ENCODE peak calls at places on chromosomes 3 and 15, in nine cellular contexts. One of them, this sample, is unnamed.

GRCh38 chr3:131394400-131394799 is 12.8 kb downstream of the NUDT16 start:
- DNase-seq in astrocyte of the hippocampus: no peak
- DNase-seq in NCI-H2029 treated with DMSO at 0.1 percent for 48 hours: no peak
- DNase-seq in Right ventricle myocardium superior: no peak
- DNase-seq in retinal pigment epithelial cell: no peak
- DNase-seq in stimulated activated CD8-positive, alpha-beta memory T cell treated with anti-CD3 and anti-CD28 coated beads, Interleukin-4, amount 100 ng/mL, for 4 hours: no peak
- DNase-seq in left cardiac atrium: no peak
- DNase-seq in uterus: no peak
- DNase-seq in NCI-H1436 treated with DMSO at 0.1 percent for 48 hours: no peak
- DNase-seq in this sample: no peak

GRCh38 chr15:32870240-32871033 is 152.6 kb downstream of the GREM1 start:
- DNase-seq in retinal pigment epithelial cell: peak
- DNase-seq in NCI-H1436 treated with DMSO at 0.1 percent for 48 hours: no peak
- DNase-seq in stimulated activated CD8-positive, alpha-beta memory T cell treated with anti-CD3 and anti-CD28 coated beads, Interleukin-4, amount 100 ng/mL, for 4 hours: no peak
- DNase-seq in astrocyte of the hippocampus: peak
- DNase-seq in uterus: no peak
- DNase-seq in left cardiac atrium: no peak
- DNase-seq in Right ventricle myocardium superior: no peak
- DNase-seq in NCI-H2029 treated with DMSO at 0.1 percent for 48 hours: no peak
- DNase-seq in this sample: no peak

GRCh38 chr3:156776871-156777270 is 49.3 kb upstream of the LEKR1 start:
- DNase-seq in retinal pigment epithelial cell: no peak
- DNase-seq in Right ventricle myocardium superior: no peak
- DNase-seq in left cardiac atrium: no peak
- DNase-seq in NCI-H1436 treated with DMSO at 0.1 percent for 48 hours: no peak
- DNase-seq in uterus: no peak
- DNase-seq in stimulated activated CD8-positive, alpha-beta memory T cell treated with anti-CD3 and anti-CD28 coated beads, Interleukin-4, amount 100 ng/mL, for 4 hours: no peak
- DNase-seq in astrocyte of the hippocampus: no peak
- DNase-seq in NCI-H2029 treated with DMSO at 0.1 percent for 48 hours: no peak
- DNase-seq in this sample: no peak

GRCh38 chr3:168139947-168140346 is 44.2 kb upstream of the GOLIM4 start:
- DNase-seq in NCI-H1436 treated with DMSO at 0.1 percent for 48 hours: no peak
- DNase-seq in uterus: no peak
- DNase-seq in Right ventricle myocardium superior: no peak
- DNase-seq in NCI-H2029 treated with DMSO at 0.1 percent for 48 hours: no peak
- DNase-seq in astrocyte of the hippocampus: no peak
- DNase-seq in retinal pigment epithelial cell: no peak
- DNase-seq in left cardiac atrium: no peak
- DNase-seq in stimulated activated CD8-positive, alpha-beta memory T cell treated with anti-CD3 and anti-CD28 coated beads, Interleukin-4, amount 100 ng/mL, for 4 hours: no peak
- DNase-seq in this sample: no peak

GRCh38 chr3:41265823-41266273 is 66.5 kb downstream of the CTNNB1 start:
- DNase-seq in NCI-H1436 treated with DMSO at 0.1 percent for 48 hours: no peak
- DNase-seq in NCI-H2029 treated with DMSO at 0.1 percent for 48 hours: no peak
- DNase-seq in stimulated activated CD8-positive, alpha-beta memory T cell treated with anti-CD3 and anti-CD28 coated beads, Interleukin-4, amount 100 ng/mL, for 4 hours: no peak
- DNase-seq in retinal pigment epithelial cell: peak
- DNase-seq in uterus: no peak
- DNase-seq in astrocyte of the hippocampus: peak
- DNase-seq in left cardiac atrium: no peak
- DNase-seq in Right ventricle myocardium superior: no peak
- DNase-seq in this sample: no peak

GRCh38 chr3:131711114-131711786 is 208.5 kb upstream of the MRPL3 start:
- DNase-seq in NCI-H1436 treated with DMSO at 0.1 percent for 48 hours: no peak
- DNase-seq in left cardiac atrium: no peak
- DNase-seq in NCI-H2029 treated with DMSO at 0.1 percent for 48 hours: no peak
- DNase-seq in uterus: no peak
- DNase-seq in astrocyte of the hippocampus: no peak
- DNase-seq in retinal pigment epithelial cell: no peak
- DNase-seq in Right ventricle myocardium superior: no peak
- DNase-seq in stimulated activated CD8-positive, alpha-beta memory T cell treated with anti-CD3 and anti-CD28 coated beads, Interleukin-4, amount 100 ng/mL, for 4 hours: no peak
- DNase-seq in this sample: peak

GRCh38 chr15:88932271-88932874 is 19.2 kb upstream of the MFGE8 start:
- DNase-seq in retinal pigment epithelial cell: no peak
- DNase-seq in NCI-H2029 treated with DMSO at 0.1 percent for 48 hours: no peak
- DNase-seq in Right ventricle myocardium superior: peak
- DNase-seq in NCI-H1436 treated with DMSO at 0.1 percent for 48 hours: no peak
- DNase-seq in astrocyte of the hippocampus: peak
- DNase-seq in uterus: peak
- DNase-seq in stimulated activated CD8-positive, alpha-beta memory T cell treated with anti-CD3 and anti-CD28 coated beads, Interleukin-4, amount 100 ng/mL, for 4 hours: no peak
- DNase-seq in left cardiac atrium: no peak
- DNase-seq in this sample: no peak

GRCh38 chr3:45807133-45807532 is 10.8 kb upstream of the SLC6A20 start:
- DNase-seq in Right ventricle myocardium superior: no peak
- DNase-seq in uterus: no peak
- DNase-seq in stimulated activated CD8-positive, alpha-beta memory T cell treated with anti-CD3 and anti-CD28 coated beads, Interleukin-4, amount 100 ng/mL, for 4 hours: no peak
- DNase-seq in left cardiac atrium: no peak
- DNase-seq in astrocyte of the hippocampus: no peak
- DNase-seq in retinal pigment epithelial cell: no peak
- DNase-seq in NCI-H1436 treated with DMSO at 0.1 percent for 48 hours: no peak
- DNase-seq in NCI-H2029 treated with DMSO at 0.1 percent for 48 hours: peak
- DNase-seq in this sample: no peak

GRCh38 chr3:58874248-58874741 is 175.5 kb downstream of the CFAP20DC start:
- DNase-seq in left cardiac atrium: no peak
- DNase-seq in astrocyte of the hippocampus: peak
- DNase-seq in uterus: no peak
- DNase-seq in Right ventricle myocardium superior: no peak
- DNase-seq in NCI-H1436 treated with DMSO at 0.1 percent for 48 hours: no peak
- DNase-seq in retinal pigment epithelial cell: no peak
- DNase-seq in NCI-H2029 treated with DMSO at 0.1 percent for 48 hours: no peak
- DNase-seq in stimulated activated CD8-positive, alpha-beta memory T cell treated with anti-CD3 and anti-CD28 coated beads, Interleukin-4, amount 100 ng/mL, for 4 hours: no peak
- DNase-seq in this sample: no peak

GRCh38 chr15:68798695-68799094 is 22.0 kb downstream of the ANP32A start:
- DNase-seq in astrocyte of the hippocampus: no peak
- DNase-seq in retinal pigment epithelial cell: no peak
- DNase-seq in left cardiac atrium: no peak
- DNase-seq in Right ventricle myocardium superior: no peak
- DNase-seq in NCI-H2029 treated with DMSO at 0.1 percent for 48 hours: no peak
- DNase-seq in stimulated activated CD8-positive, alpha-beta memory T cell treated with anti-CD3 and anti-CD28 coated beads, Interleukin-4, amount 100 ng/mL, for 4 hours: no peak
- DNase-seq in uterus: no peak
- DNase-seq in NCI-H1436 treated with DMSO at 0.1 percent for 48 hours: no peak
- DNase-seq in this sample: no peak

GRCh38 chr3:57956119-57956832 is 51.9 kb upstream of the FLNB start:
- DNase-seq in stimulated activated CD8-positive, alpha-beta memory T cell treated with anti-CD3 and anti-CD28 coated beads, Interleukin-4, amount 100 ng/mL, for 4 hours: no peak
- DNase-seq in astrocyte of the hippocampus: peak
- DNase-seq in uterus: no peak
- DNase-seq in retinal pigment epithelial cell: no peak
- DNase-seq in NCI-H1436 treated with DMSO at 0.1 percent for 48 hours: no peak
- DNase-seq in Right ventricle myocardium superior: peak
- DNase-seq in left cardiac atrium: no peak
- DNase-seq in NCI-H2029 treated with DMSO at 0.1 percent for 48 hours: no peak
- DNase-seq in this sample: peak

GRCh38 chr3:184320099-184320445 is 5.7 kb downstream of the EIF4G1 start:
- DNase-seq in NCI-H2029 treated with DMSO at 0.1 percent for 48 hours: peak
- DNase-seq in Right ventricle myocardium superior: peak
- DNase-seq in retinal pigment epithelial cell: peak
- DNase-seq in uterus: peak
- DNase-seq in astrocyte of the hippocampus: peak
- DNase-seq in NCI-H1436 treated with DMSO at 0.1 percent for 48 hours: peak
- DNase-seq in left cardiac atrium: peak
- DNase-seq in stimulated activated CD8-positive, alpha-beta memory T cell treated with anti-CD3 and anti-CD28 coated beads, Interleukin-4, amount 100 ng/mL, for 4 hours: no peak
- DNase-seq in this sample: peak

GRCh38 chr3:131386429-131386926 is 4.9 kb downstream of the NUDT16 start:
- DNase-seq in left cardiac atrium: peak
- DNase-seq in retinal pigment epithelial cell: no peak
- DNase-seq in stimulated activated CD8-positive, alpha-beta memory T cell treated with anti-CD3 and anti-CD28 coated beads, Interleukin-4, amount 100 ng/mL, for 4 hours: no peak
- DNase-seq in Right ventricle myocardium superior: peak
- DNase-seq in astrocyte of the hippocampus: no peak
- DNase-seq in uterus: peak
- DNase-seq in NCI-H1436 treated with DMSO at 0.1 percent for 48 hours: no peak
- DNase-seq in NCI-H2029 treated with DMSO at 0.1 percent for 48 hours: no peak
- DNase-seq in this sample: no peak

GRCh38 chr15:99062226-99062625 is 42.7 kb upstream of the SYNM start:
- DNase-seq in NCI-H1436 treated with DMSO at 0.1 percent for 48 hours: no peak
- DNase-seq in uterus: no peak
- DNase-seq in retinal pigment epithelial cell: no peak
- DNase-seq in left cardiac atrium: no peak
- DNase-seq in astrocyte of the hippocampus: no peak
- DNase-seq in Right ventricle myocardium superior: no peak
- DNase-seq in stimulated activated CD8-positive, alpha-beta memory T cell treated with anti-CD3 and anti-CD28 coated beads, Interleukin-4, amount 100 ng/mL, for 4 hours: no peak
- DNase-seq in NCI-H2029 treated with DMSO at 0.1 percent for 48 hours: no peak
- DNase-seq in this sample: no peak

GRCh38 chr15:99264125-99264524 is 12.8 kb downstream of the LRRC28 start:
- DNase-seq in NCI-H1436 treated with DMSO at 0.1 percent for 48 hours: no peak
- DNase-seq in NCI-H2029 treated with DMSO at 0.1 percent for 48 hours: no peak
- DNase-seq in astrocyte of the hippocampus: no peak
- DNase-seq in Right ventricle myocardium superior: no peak
- DNase-seq in left cardiac atrium: no peak
- DNase-seq in uterus: no peak
- DNase-seq in stimulated activated CD8-positive, alpha-beta memory T cell treated with anti-CD3 and anti-CD28 coated beads, Interleukin-4, amount 100 ng/mL, for 4 hours: no peak
- DNase-seq in retinal pigment epithelial cell: no peak
- DNase-seq in this sample: peak

GRCh38 chr3:101216710-101217457 is 103.5 kb downstream of the IMPG2 start:
- DNase-seq in left cardiac atrium: peak
- DNase-seq in stimulated activated CD8-positive, alpha-beta memory T cell treated with anti-CD3 and anti-CD28 coated beads, Interleukin-4, amount 100 ng/mL, for 4 hours: no peak
- DNase-seq in Right ventricle myocardium superior: peak
- DNase-seq in NCI-H1436 treated with DMSO at 0.1 percent for 48 hours: no peak
- DNase-seq in retinal pigment epithelial cell: no peak
- DNase-seq in NCI-H2029 treated with DMSO at 0.1 percent for 48 hours: no peak
- DNase-seq in uterus: peak
- DNase-seq in astrocyte of the hippocampus: peak
- DNase-seq in this sample: no peak

GRCh38 chr15:68201153-68201878 is 3.8 kb downstream of the CALML4 start:
- DNase-seq in uterus: no peak
- DNase-seq in stimulated activated CD8-positive, alpha-beta memory T cell treated with anti-CD3 and anti-CD28 coated beads, Interleukin-4, amount 100 ng/mL, for 4 hours: no peak
- DNase-seq in NCI-H1436 treated with DMSO at 0.1 percent for 48 hours: no peak
- DNase-seq in Right ventricle myocardium superior: no peak
- DNase-seq in astrocyte of the hippocampus: no peak
- DNase-seq in left cardiac atrium: no peak
- DNase-seq in retinal pigment epithelial cell: no peak
- DNase-seq in NCI-H2029 treated with DMSO at 0.1 percent for 48 hours: no peak
- DNase-seq in this sample: no peak

GRCh38 chr3:60752800-60753199 is 498.5 kb downstream of the FHIT start:
- DNase-seq in retinal pigment epithelial cell: no peak
- DNase-seq in left cardiac atrium: no peak
- DNase-seq in astrocyte of the hippocampus: no peak
- DNase-seq in stimulated activated CD8-positive, alpha-beta memory T cell treated with anti-CD3 and anti-CD28 coated beads, Interleukin-4, amount 100 ng/mL, for 4 hours: no peak
- DNase-seq in uterus: no peak
- DNase-seq in NCI-H2029 treated with DMSO at 0.1 percent for 48 hours: no peak
- DNase-seq in Right ventricle myocardium superior: no peak
- DNase-seq in NCI-H1436 treated with DMSO at 0.1 percent for 48 hours: no peak
- DNase-seq in this sample: no peak

GRCh38 chr15:73683624-73684536 is at the start of gene CD276:
- DNase-seq in uterus: peak
- DNase-seq in Right ventricle myocardium superior: peak
- DNase-seq in astrocyte of the hippocampus: peak
- DNase-seq in retinal pigment epithelial cell: no peak
- DNase-seq in NCI-H2029 treated with DMSO at 0.1 percent for 48 hours: no peak
- DNase-seq in NCI-H1436 treated with DMSO at 0.1 percent for 48 hours: no peak
- DNase-seq in stimulated activated CD8-positive, alpha-beta memory T cell treated with anti-CD3 and anti-CD28 coated beads, Interleukin-4, amount 100 ng/mL, for 4 hours: no peak
- DNase-seq in left cardiac atrium: peak
- DNase-seq in this sample: peak

GRCh38 chr3:190378240-190378891 is 9.6 kb upstream of the CLDN16 start:
- DNase-seq in astrocyte of the hippocampus: peak
- DNase-seq in retinal pigment epithelial cell: no peak
- DNase-seq in Right ventricle myocardium superior: no peak
- DNase-seq in NCI-H2029 treated with DMSO at 0.1 percent for 48 hours: no peak
- DNase-seq in uterus: peak
- DNase-seq in stimulated activated CD8-positive, alpha-beta memory T cell treated with anti-CD3 and anti-CD28 coated beads, Interleukin-4, amount 100 ng/mL, for 4 hours: no peak
- DNase-seq in left cardiac atrium: no peak
- DNase-seq in NCI-H1436 treated with DMSO at 0.1 percent for 48 hours: no peak
- DNase-seq in this sample: no peak

GRCh38 chr3:170007031-170007663 is 30.6 kb upstream of the GPR160 start:
- DNase-seq in retinal pigment epithelial cell: no peak
- DNase-seq in Right ventricle myocardium superior: no peak
- DNase-seq in stimulated activated CD8-positive, alpha-beta memory T cell treated with anti-CD3 and anti-CD28 coated beads, Interleukin-4, amount 100 ng/mL, for 4 hours: no peak
- DNase-seq in left cardiac atrium: no peak
- DNase-seq in astrocyte of the hippocampus: peak
- DNase-seq in NCI-H1436 treated with DMSO at 0.1 percent for 48 hours: no peak
- DNase-seq in uterus: no peak
- DNase-seq in NCI-H2029 treated with DMSO at 0.1 percent for 48 hours: no peak
- DNase-seq in this sample: no peak

GRCh38 chr15:26443321-26443720 is 329.5 kb downstream of the GABRB3 start:
- DNase-seq in NCI-H2029 treated with DMSO at 0.1 percent for 48 hours: no peak
- DNase-seq in retinal pigment epithelial cell: no peak
- DNase-seq in NCI-H1436 treated with DMSO at 0.1 percent for 48 hours: no peak
- DNase-seq in Right ventricle myocardium superior: peak
- DNase-seq in astrocyte of the hippocampus: no peak
- DNase-seq in stimulated activated CD8-positive, alpha-beta memory T cell treated with anti-CD3 and anti-CD28 coated beads, Interleukin-4, amount 100 ng/mL, for 4 hours: no peak
- DNase-seq in uterus: no peak
- DNase-seq in left cardiac atrium: peak
- DNase-seq in this sample: no peak

GRCh38 chr3:64318001-64318400 is 92.7 kb upstream of the PRICKLE2 start:
- DNase-seq in uterus: no peak
- DNase-seq in left cardiac atrium: no peak
- DNase-seq in astrocyte of the hippocampus: peak
- DNase-seq in stimulated activated CD8-positive, alpha-beta memory T cell treated with anti-CD3 and anti-CD28 coated beads, Interleukin-4, amount 100 ng/mL, for 4 hours: no peak
- DNase-seq in Right ventricle myocardium superior: no peak
- DNase-seq in retinal pigment epithelial cell: no peak
- DNase-seq in NCI-H2029 treated with DMSO at 0.1 percent for 48 hours: no peak
- DNase-seq in NCI-H1436 treated with DMSO at 0.1 percent for 48 hours: no peak
- DNase-seq in this sample: no peak

This sample was measured in GM23338.